ENCODE peak calls at places on chromosomes 16 and 17, in five cellular contexts. I, R, F, Y and Z are unnamed samples.

GRCh38 chr16:14111713-14112538 is 40.8 kb downstream of the MRTFB start:
- DNase-seq in I (no peak), R (no peak), F (no peak), Y (no peak), Z (no peak)

GRCh38 chr16:3388325-3388724 is 12.5 kb downstream of the ZSCAN32 start:
- DNase-seq in I (no peak), R (no peak), F (no peak), Y (no peak), Z (no peak)

GRCh38 chr16:86046901-86047300 is 147.9 kb downstream of the IRF8 start:
- DNase-seq in I (no peak), R (no peak), F (no peak), Y (no peak), Z (no peak)

GRCh38 chr16:81143921-81144471 is 47.8 kb upstream of the GCSH start:
- DNase-seq in I (no peak), R (no peak), F (peak; percentile 28), Y (no peak), Z (no peak)

GRCh38 chr16:9885876-9886275 is 296.4 kb downstream of the GRIN2A start:
- DNase-seq in I (no peak), R (no peak), F (no peak), Y (no peak), Z (no peak)

GRCh38 chr17:80800775-80801391 is 190.8 kb upstream of the CHMP6 start:
- DNase-seq in I (no peak), R (no peak), F (no peak), Y (no peak), Z (peak; percentile 19)

GRCh38 chr17:69853533-69854262 is 221.3 kb upstream of the KCNJ16 start:
- DNase-seq in I (no peak), R (no peak), F (no peak), Y (no peak), Z (no peak)

GRCh38 chr16:81551141-81551808 is 106.7 kb downstream of the CMIP start:
- DNase-seq in I (no peak), R (no peak), F (no peak), Y (peak; percentile 34), Z (no peak)

GRCh38 chr17:49223517-49224197 is 6.9 kb downstream of the PHOSPHO1 start:
- DNase-seq in I (peak; percentile 46), R (peak; percentile 67), F (peak; percentile 52), Y (peak; percentile 81), Z (no peak)

GRCh38 chr16:71693168-71693567 is 31.3 kb downstream of the PHLPP2 start:
- DNase-seq in I (no peak), R (no peak), F (no peak), Y (peak; percentile 11), Z (no peak)

GRCh38 chr17:78962345-78962983 is 17.3 kb downstream of the LGALS3BP start:
- DNase-seq in I (no peak), R (no peak), F (peak; percentile 57), Y (no peak), Z (no peak)

GRCh38 chr17:35373532-35373983 is at the start of gene SLFN11:
- DNase-seq in I (peak; percentile 83), R (peak; percentile 55), F (peak; percentile 88), Y (peak; percentile 82), Z (peak; percentile 92)

GRCh38 chr17:33494156-33494555 is 201.1 kb upstream of the ASIC2 start:
- DNase-seq in I (no peak), R (no peak), F (no peak), Y (no peak), Z (no peak)

GRCh38 chr17:48500435-48501426 is 30.1 kb downstream of the HOXB1 start:
- DNase-seq in I (no peak), R (no peak), F (peak; percentile 53), Y (no peak), Z (no peak)

GRCh38 chr17:36592316-36592710 is 634 bp downstream of the DHRS11 start:
- DNase-seq in I (no peak), R (no peak), F (no peak), Y (no peak), Z (no peak)

GRCh38 chr17:78920528-78920927 is 4.7 kb downstream of the TIMP2 start:
- DNase-seq in I (no peak), R (no peak), F (no peak), Y (no peak), Z (no peak)

GRCh38 chr16:12303649-12304048 is 327.1 kb downstream of the SNX29 start:
- DNase-seq in I (no peak), R (no peak), F (no peak), Y (no peak), Z (no peak)

GRCh38 chr16:27703545-27703944 is 153.6 kb downstream of the KATNIP start:
- DNase-seq in I (no peak), R (no peak), F (no peak), Y (no peak), Z (no peak)

GRCh38 chr16:11481987-11482386 is 104.7 kb downstream of the LITAF start:
- DNase-seq in I (no peak), R (no peak), F (no peak), Y (no peak), Z (no peak)

GRCh38 chr16:14291941-14292825 is 221.1 kb downstream of the MRTFB start:
- DNase-seq in I (no peak), R (no peak), F (no peak), Y (no peak), Z (no peak)

GRCh38 chr17:69710926-69711325 is 296.4 kb downstream of the MAP2K6 start:
- DNase-seq in I (no peak), R (no peak), F (no peak), Y (no peak), Z (no peak)

GRCh38 chr17:32871736-32872135 is 5.2 kb downstream of the MYO1D start:
- DNase-seq in I (no peak), R (no peak), F (no peak), Y (no peak), Z (no peak)

GRCh38 chr16:19698480-19699465 is 19.3 kb downstream of the KNOP1 start:
- DNase-seq in I (no peak), R (no peak), F (no peak), Y (no peak), Z (no peak)

GRCh38 chr16:28927815-28928214 is 2.8 kb upstream of the RABEP2 start:
- DNase-seq in I (no peak), R (no peak), F (no peak), Y (no peak), Z (no peak)

GRCh38 chr17:80294210-80294609 is 33.6 kb downstream of the RNF213 start:
- DNase-seq in I (no peak), R (no peak), F (no peak), Y (no peak), Z (no peak)

GRCh38 chr16:1871974-1872635 is at the start of gene MEIOB:
- DNase-seq in I (peak; percentile 16), R (no peak), F (peak; percentile 82), Y (peak; percentile 38), Z (no peak)

GRCh38 chr17:55702150-55702549 is 20.5 kb downstream of the TMEM100 start:
- DNase-seq in I (no peak), R (no peak), F (no peak), Y (no peak), Z (no peak)

GRCh38 chr17:48378696-48379095 is 51.3 kb downstream of the SKAP1 start:
- DNase-seq in I (no peak), R (no peak), F (no peak), Y (no peak), Z (no peak)

DNA sequence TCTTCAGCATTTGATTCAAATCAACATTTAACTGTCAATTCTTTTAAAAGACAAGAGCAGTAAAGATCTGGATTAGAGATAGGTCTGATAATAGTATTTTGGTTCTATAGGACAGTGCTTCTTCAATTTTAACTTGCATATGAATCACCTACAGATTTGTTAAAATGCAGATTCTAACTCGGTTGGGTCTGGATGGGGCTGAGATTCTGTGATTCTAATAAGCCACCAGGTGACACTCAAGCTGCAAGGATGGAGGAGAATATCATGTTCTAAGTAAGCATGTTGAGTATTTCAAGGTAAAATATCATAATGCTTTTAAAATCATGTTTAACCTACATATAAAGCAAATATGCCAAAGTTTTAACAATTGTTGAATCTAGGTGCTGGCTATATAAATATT is 15.8 kb downstream of the TSPOAP1 start:
- DNase-seq in I (no peak), R (no peak), F (peak; percentile 33), Y (no peak), Z (no peak)
- TF ChIP-seq CTCF in I (no peak), R (no peak), F (peak; percentile 38), Y (no peak), Z (no peak)

DNA sequence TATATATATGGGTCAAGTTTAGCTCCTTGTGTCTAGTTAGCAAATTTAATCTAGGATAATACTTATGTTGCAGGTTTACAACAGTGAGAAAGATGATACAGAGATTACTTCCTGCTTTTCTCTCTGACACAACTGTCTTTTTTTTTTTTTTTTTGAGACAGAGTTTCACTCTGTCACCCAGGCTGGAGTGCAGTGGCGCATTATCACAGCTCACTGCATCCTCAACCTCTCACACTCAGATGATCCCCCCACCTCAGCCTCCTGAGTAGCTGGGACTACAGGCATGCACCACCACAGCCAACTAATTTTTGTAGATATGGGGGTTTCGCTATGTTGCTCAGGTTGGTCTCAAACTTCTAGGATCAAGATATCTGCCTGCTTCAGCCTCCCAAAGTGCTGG is 706.9 kb upstream of the SOX9 start:
- DNase-seq in I (no peak), R (no peak), F (no peak), Y (no peak), Z (no peak)
- TF ChIP-seq CTCF in I (no peak), R (no peak), F (no peak), Y (no peak), Z (no peak)

DNA sequence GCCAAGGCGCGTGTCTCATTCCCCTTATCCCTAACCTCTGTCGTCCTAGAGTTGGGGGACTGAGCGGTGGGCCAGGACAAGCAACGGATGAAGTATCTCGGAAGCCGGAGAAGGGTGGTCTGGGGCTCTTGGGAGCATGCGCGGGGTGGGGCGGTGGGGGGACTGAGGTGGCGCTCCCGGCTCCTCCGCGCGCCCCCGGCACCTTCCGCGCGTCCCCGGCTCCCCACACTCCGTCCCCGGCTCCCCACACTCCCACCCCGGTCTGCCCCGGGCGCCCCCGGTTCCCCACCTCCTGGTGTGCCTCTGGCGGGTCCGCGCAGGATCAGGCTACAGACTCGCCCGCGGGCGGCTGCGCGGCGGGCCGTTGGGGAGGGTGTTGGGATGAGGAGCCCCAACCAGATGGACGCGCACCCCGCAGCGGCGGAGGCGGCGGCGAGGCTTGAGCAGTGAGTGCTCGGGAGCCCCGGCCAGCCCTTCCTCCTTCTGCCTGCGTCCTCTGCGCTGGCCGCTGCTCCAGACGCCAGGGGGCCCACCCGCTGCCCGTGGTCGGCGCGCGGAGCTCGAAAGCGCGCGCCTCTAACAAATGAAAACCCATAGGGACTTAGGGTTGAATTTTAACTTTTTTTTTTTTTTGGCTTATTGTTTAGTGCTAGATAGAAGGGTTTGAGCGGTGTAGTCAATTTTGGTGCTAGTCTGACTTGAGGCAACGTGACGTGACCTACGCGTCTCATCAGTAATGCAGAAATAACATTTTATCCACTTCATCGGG is 5.6 kb upstream of the CRYM start:
- DNase-seq in I (no peak), R (peak; percentile 51), F (peak; percentile 65), Y (peak; percentile 62), Z (no peak)
- TF ChIP-seq CTCF in I (no peak), R (no peak), F (peak; percentile 47), Y (peak; percentile 51), Z (peak; percentile 34)

GRCh38 chr16:49800876-49801275 is 55.0 kb downstream of the ZNF423 start:
- DNase-seq in I (no peak), R (no peak), F (no peak), Y (no peak), Z (no peak)

GRCh38 chr16:49799172-49799571 is 56.7 kb downstream of the ZNF423 start:
- DNase-seq in I (no peak), R (no peak), F (no peak), Y (no peak), Z (no peak)

GRCh38 chr16:49800441-49800840 is 55.5 kb downstream of the ZNF423 start:
- DNase-seq in I (no peak), R (no peak), F (no peak), Y (no peak), Z (no peak)

GRCh38 chr16:49795513-49795912 is 60.4 kb downstream of the ZNF423 start:
- DNase-seq in I (no peak), R (no peak), F (no peak), Y (no peak), Z (no peak)

GRCh38 chr16:49801290-49801689 is 54.6 kb downstream of the ZNF423 start:
- DNase-seq in I (no peak), R (no peak), F (no peak), Y (no peak), Z (no peak)
- TF ChIP-seq CTCF in I (no peak), R (no peak), F (no peak), Y (no peak), Z (no peak)